ENCODE peak calls at places on chromosomes 12 and 14, in ten cellular contexts. One of them, this sample, is unnamed.

GRCh38 chr14:91714805-91715204 is 17.1 kb downstream of the CATSPERB start:
- DNase-seq in K562: no peak
- DNase-seq in naive thymus-derived CD4-positive, alpha-beta T cell: peak; percentile 28
- DNase-seq in CD8-positive, alpha-beta memory T cell: no peak
- DNase-seq in Panc1: no peak
- DNase-seq in Caco-2: peak; percentile 27
- DNase-seq in astrocyte of the spinal cord: no peak
- DNase-seq in AG09309: no peak
- DNase-seq in PC-9: no peak
- DNase-seq in gastrocnemius medialis: no peak
- DNase-seq in this sample: no peak

GRCh38 chr12:113700943-113701342 is 229.3 kb upstream of the LHX5 start:
- DNase-seq in Caco-2: no peak
- DNase-seq in K562: no peak
- DNase-seq in AG09309: peak; percentile 46
- DNase-seq in naive thymus-derived CD4-positive, alpha-beta T cell: no peak
- DNase-seq in gastrocnemius medialis: no peak
- DNase-seq in Panc1: peak; percentile 17
- DNase-seq in CD8-positive, alpha-beta memory T cell: no peak
- DNase-seq in astrocyte of the spinal cord: peak; percentile 28
- DNase-seq in PC-9: no peak
- DNase-seq in this sample: peak; percentile 49

GRCh38 chr14:61537567-61538463 is 157.5 kb upstream of the HIF1A start:
- DNase-seq in Panc1: no peak
- DNase-seq in CD8-positive, alpha-beta memory T cell: no peak
- DNase-seq in AG09309: peak; percentile 67
- DNase-seq in astrocyte of the spinal cord: peak; percentile 87
- DNase-seq in Caco-2: peak; percentile 90
- DNase-seq in K562: peak; percentile 10
- DNase-seq in naive thymus-derived CD4-positive, alpha-beta T cell: peak; percentile 29
- DNase-seq in gastrocnemius medialis: no peak
- DNase-seq in PC-9: peak; percentile 100
- DNase-seq in this sample: peak; percentile 86

GRCh38 chr12:103705927-103706326 is 118.9 kb downstream of the STAB2 start:
- DNase-seq in Caco-2: peak; percentile 5
- DNase-seq in gastrocnemius medialis: no peak
- DNase-seq in PC-9: no peak
- DNase-seq in Panc1: no peak
- DNase-seq in astrocyte of the spinal cord: no peak
- DNase-seq in CD8-positive, alpha-beta memory T cell: no peak
- DNase-seq in AG09309: no peak
- DNase-seq in naive thymus-derived CD4-positive, alpha-beta T cell: no peak
- DNase-seq in K562: no peak
- DNase-seq in this sample: no peak

GRCh38 chr14:104965561-104966231 is 12.5 kb downstream of the AHNAK2 start:
- DNase-seq in gastrocnemius medialis: peak; percentile 10
- DNase-seq in astrocyte of the spinal cord: no peak
- DNase-seq in naive thymus-derived CD4-positive, alpha-beta T cell: no peak
- DNase-seq in Caco-2: no peak
- DNase-seq in PC-9: no peak
- DNase-seq in AG09309: no peak
- DNase-seq in CD8-positive, alpha-beta memory T cell: no peak
- DNase-seq in K562: no peak
- DNase-seq in Panc1: no peak
- DNase-seq in this sample: no peak

GRCh38 chr12:56081393-56082347 is 1.7 kb downstream of the ERBB3 start:
- DNase-seq in Panc1: no peak
- DNase-seq in AG09309: no peak
- DNase-seq in gastrocnemius medialis: no peak
- DNase-seq in astrocyte of the spinal cord: no peak
- DNase-seq in PC-9: no peak
- DNase-seq in Caco-2: peak; percentile 79
- DNase-seq in K562: peak; percentile 2
- DNase-seq in naive thymus-derived CD4-positive, alpha-beta T cell: no peak
- DNase-seq in CD8-positive, alpha-beta memory T cell: no peak
- DNase-seq in this sample: no peak

GRCh38 chr14:73789996-73790581 is 61.5 kb upstream of the PTGR2 start:
- DNase-seq in K562: no peak
- DNase-seq in CD8-positive, alpha-beta memory T cell: no peak
- DNase-seq in Panc1: no peak
- DNase-seq in PC-9: no peak
- DNase-seq in naive thymus-derived CD4-positive, alpha-beta T cell: no peak
- DNase-seq in Caco-2: no peak
- DNase-seq in astrocyte of the spinal cord: peak; percentile 98
- DNase-seq in AG09309: peak; percentile 78
- DNase-seq in gastrocnemius medialis: peak; percentile 55
- DNase-seq in this sample: peak; percentile 98

GRCh38 chr12:2804390-2805145 is 7.9 kb upstream of the ITFG2 start:
- DNase-seq in Panc1: no peak
- DNase-seq in K562: no peak
- DNase-seq in naive thymus-derived CD4-positive, alpha-beta T cell: no peak
- DNase-seq in Caco-2: no peak
- DNase-seq in AG09309: peak; percentile 38
- DNase-seq in PC-9: no peak
- DNase-seq in astrocyte of the spinal cord: peak; percentile 74
- DNase-seq in CD8-positive, alpha-beta memory T cell: no peak
- DNase-seq in gastrocnemius medialis: peak; percentile 32
- DNase-seq in this sample: peak; percentile 68

GRCh38 chr14:77026166-77026929 is 2.2 kb downstream of the IRF2BPL start:
- DNase-seq in PC-9: peak; percentile 56
- DNase-seq in K562: no peak
- DNase-seq in Caco-2: no peak
- DNase-seq in astrocyte of the spinal cord: peak; percentile 57
- DNase-seq in naive thymus-derived CD4-positive, alpha-beta T cell: peak; percentile 30
- DNase-seq in Panc1: no peak
- DNase-seq in gastrocnemius medialis: peak; percentile 54
- DNase-seq in CD8-positive, alpha-beta memory T cell: no peak
- DNase-seq in AG09309: no peak
- DNase-seq in this sample: no peak

GRCh38 chr12:90959538-90960139 is 4.7 kb upstream of the CCER1 start:
- DNase-seq in Panc1: no peak
- DNase-seq in AG09309: no peak
- DNase-seq in Caco-2: peak; percentile 43
- DNase-seq in gastrocnemius medialis: no peak
- DNase-seq in naive thymus-derived CD4-positive, alpha-beta T cell: no peak
- DNase-seq in CD8-positive, alpha-beta memory T cell: no peak
- DNase-seq in K562: peak; percentile 29
- DNase-seq in PC-9: no peak
- DNase-seq in astrocyte of the spinal cord: peak; percentile 58
- DNase-seq in this sample: peak; percentile 62

GRCh38 chr12:67681145-67681778 is 32.7 kb downstream of the DYRK2 start:
- DNase-seq in Caco-2: no peak
- DNase-seq in gastrocnemius medialis: peak; percentile 43
- DNase-seq in CD8-positive, alpha-beta memory T cell: no peak
- DNase-seq in Panc1: peak; percentile 8
- DNase-seq in astrocyte of the spinal cord: peak; percentile 95
- DNase-seq in naive thymus-derived CD4-positive, alpha-beta T cell: no peak
- DNase-seq in K562: no peak
- DNase-seq in PC-9: no peak
- DNase-seq in AG09309: peak; percentile 86
- DNase-seq in this sample: peak; percentile 97

GRCh38 chr12:45260481-45260824 is 44.6 kb downstream of the ANO6 start:
- DNase-seq in CD8-positive, alpha-beta memory T cell: no peak
- DNase-seq in astrocyte of the spinal cord: no peak
- DNase-seq in Panc1: no peak
- DNase-seq in PC-9: no peak
- DNase-seq in naive thymus-derived CD4-positive, alpha-beta T cell: no peak
- DNase-seq in AG09309: no peak
- DNase-seq in Caco-2: no peak
- DNase-seq in gastrocnemius medialis: no peak
- DNase-seq in K562: no peak
- DNase-seq in this sample: no peak

GRCh38 chr12:116204785-116205184 is 72.7 kb downstream of the MED13L start:
- DNase-seq in PC-9: no peak
- DNase-seq in CD8-positive, alpha-beta memory T cell: no peak
- DNase-seq in K562: no peak
- DNase-seq in astrocyte of the spinal cord: no peak
- DNase-seq in Panc1: no peak
- DNase-seq in naive thymus-derived CD4-positive, alpha-beta T cell: no peak
- DNase-seq in Caco-2: no peak
- DNase-seq in AG09309: no peak
- DNase-seq in gastrocnemius medialis: no peak
- DNase-seq in this sample: no peak

GRCh38 chr14:94769413-94770250 is at the start of gene GSC:
- DNase-seq in astrocyte of the spinal cord: peak; percentile 37
- DNase-seq in Panc1: no peak
- DNase-seq in K562: no peak
- DNase-seq in CD8-positive, alpha-beta memory T cell: no peak
- DNase-seq in AG09309: no peak
- DNase-seq in gastrocnemius medialis: peak; percentile 31
- DNase-seq in naive thymus-derived CD4-positive, alpha-beta T cell: peak; percentile 38
- DNase-seq in PC-9: no peak
- DNase-seq in Caco-2: peak; percentile 36
- DNase-seq in this sample: peak; percentile 38

GRCh38 chr12:91276529-91276928 is 93.9 kb upstream of the DCN start:
- DNase-seq in CD8-positive, alpha-beta memory T cell: no peak
- DNase-seq in Caco-2: no peak
- DNase-seq in naive thymus-derived CD4-positive, alpha-beta T cell: no peak
- DNase-seq in K562: no peak
- DNase-seq in gastrocnemius medialis: no peak
- DNase-seq in Panc1: no peak
- DNase-seq in PC-9: no peak
- DNase-seq in astrocyte of the spinal cord: no peak
- DNase-seq in AG09309: no peak
- DNase-seq in this sample: peak; percentile 12

GRCh38 chr14:22333408-22334274 is 255.4 kb downstream of the DAD1 start:
- DNase-seq in PC-9: peak; percentile 87
- DNase-seq in AG09309: no peak
- DNase-seq in CD8-positive, alpha-beta memory T cell: no peak
- DNase-seq in Caco-2: peak; percentile 27
- DNase-seq in Panc1: peak; percentile 76
- DNase-seq in naive thymus-derived CD4-positive, alpha-beta T cell: no peak
- DNase-seq in gastrocnemius medialis: peak; percentile 23
- DNase-seq in K562: peak; percentile 15
- DNase-seq in astrocyte of the spinal cord: peak; percentile 61
- DNase-seq in this sample: peak; percentile 89

GRCh38 chr12:132926417-132926833 is 29.7 kb downstream of the ZNF605 start:
- DNase-seq in gastrocnemius medialis: no peak
- DNase-seq in CD8-positive, alpha-beta memory T cell: no peak
- DNase-seq in PC-9: no peak
- DNase-seq in naive thymus-derived CD4-positive, alpha-beta T cell: no peak
- DNase-seq in Panc1: no peak
- DNase-seq in astrocyte of the spinal cord: peak; percentile 29
- DNase-seq in AG09309: no peak
- DNase-seq in Caco-2: no peak
- DNase-seq in K562: no peak
- DNase-seq in this sample: no peak

DNA sequence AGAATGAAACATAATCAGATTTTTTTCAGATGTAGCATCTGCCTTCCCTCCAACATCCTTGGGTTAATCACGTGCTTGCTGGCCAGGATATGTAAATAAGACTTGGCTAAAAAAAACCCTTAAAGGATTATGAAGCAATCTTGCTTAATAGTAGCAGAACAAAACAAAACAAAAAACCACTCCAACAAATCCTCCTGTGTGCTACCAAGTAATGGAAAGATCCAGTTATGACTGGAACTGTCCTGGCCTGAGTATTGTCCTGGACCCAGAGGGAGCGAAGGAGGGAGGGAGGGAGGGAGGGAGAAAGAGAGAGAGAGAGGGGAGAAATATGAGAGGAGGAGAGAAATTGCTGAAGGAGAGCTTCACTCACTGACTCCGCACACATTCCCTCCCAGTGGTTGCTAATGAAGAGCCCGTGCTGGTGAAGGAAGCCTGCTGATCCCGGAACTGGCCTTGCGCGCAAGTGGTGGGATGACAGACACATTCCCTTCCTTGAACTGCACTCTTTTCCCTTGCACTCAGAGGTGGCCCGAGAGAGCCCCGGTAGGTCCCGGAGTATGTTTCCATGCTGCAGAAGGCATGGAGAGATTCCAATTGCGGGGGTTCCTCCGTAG is 57.2 kb downstream of the HMGA2 start:
- DNase-seq in gastrocnemius medialis: peak; percentile 32
- DNase-seq in Panc1: no peak
- DNase-seq in naive thymus-derived CD4-positive, alpha-beta T cell: no peak
- DNase-seq in astrocyte of the spinal cord: peak; percentile 76
- DNase-seq in AG09309: peak; percentile 63
- DNase-seq in Caco-2: no peak
- DNase-seq in CD8-positive, alpha-beta memory T cell: no peak
- DNase-seq in K562: no peak
- DNase-seq in PC-9: no peak
- DNase-seq in this sample: peak; percentile 89
- H3K4me3 ChIP-seq in gastrocnemius medialis: peak overlapping the region; percentile 41
- H3K4me3 ChIP-seq in Panc1: peak overlapping the region; percentile 20
- H3K4me3 ChIP-seq in naive thymus-derived CD4-positive, alpha-beta T cell: no peak overlapping the region
- H3K4me3 ChIP-seq in astrocyte of the spinal cord: peak overlapping the region; percentile 27
- H3K4me3 ChIP-seq in AG09309: peak overlapping the region; percentile 21
- H3K4me3 ChIP-seq in Caco-2: no peak overlapping the region
- H3K4me3 ChIP-seq in CD8-positive, alpha-beta memory T cell: no peak overlapping the region
- H3K4me3 ChIP-seq in K562: no peak overlapping the region
- H3K4me3 ChIP-seq in PC-9: no peak overlapping the region
- H3K4me3 ChIP-seq in this sample: peak overlapping the region; percentile 31

DNA sequence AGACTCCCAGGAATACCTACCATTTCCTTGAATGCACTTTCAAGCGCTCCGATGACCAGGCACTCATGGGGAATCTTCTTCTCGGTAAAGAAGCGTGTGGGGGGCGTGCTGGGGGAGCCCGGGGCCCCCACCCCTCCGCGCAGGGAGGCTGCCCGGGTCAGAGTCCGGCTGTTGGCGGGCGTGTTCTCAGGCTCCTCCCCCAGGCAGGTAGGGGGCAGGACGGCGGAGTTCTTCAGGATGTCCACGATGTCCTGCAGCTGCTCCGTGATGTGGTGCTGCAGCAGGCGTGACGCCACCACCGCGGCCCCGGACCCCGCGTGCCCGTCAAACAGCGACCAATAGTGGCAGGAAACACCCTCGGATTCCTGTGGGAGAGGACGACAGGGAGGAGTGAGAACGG is 133.2 kb downstream of the PPM1H start:
- DNase-seq in K562: no peak
- DNase-seq in Caco-2: no peak
- DNase-seq in naive thymus-derived CD4-positive, alpha-beta T cell: no peak
- DNase-seq in CD8-positive, alpha-beta memory T cell: no peak
- DNase-seq in Panc1: no peak
- DNase-seq in PC-9: no peak
- DNase-seq in gastrocnemius medialis: no peak
- DNase-seq in astrocyte of the spinal cord: no peak
- DNase-seq in AG09309: no peak
- DNase-seq in this sample: no peak
- H3K4me3 ChIP-seq in K562: no peak overlapping the region
- H3K4me3 ChIP-seq in Caco-2: no peak overlapping the region
- H3K4me3 ChIP-seq in naive thymus-derived CD4-positive, alpha-beta T cell: no peak overlapping the region
- H3K4me3 ChIP-seq in CD8-positive, alpha-beta memory T cell: no peak overlapping the region
- H3K4me3 ChIP-seq in Panc1: no peak overlapping the region
- H3K4me3 ChIP-seq in PC-9: no peak overlapping the region
- H3K4me3 ChIP-seq in gastrocnemius medialis: no peak overlapping the region
- H3K4me3 ChIP-seq in astrocyte of the spinal cord: no peak overlapping the region
- H3K4me3 ChIP-seq in AG09309: no peak overlapping the region
- H3K4me3 ChIP-seq in this sample: no peak overlapping the region

GRCh38 chr14:52013984-52014600 is 24.7 kb downstream of the RTRAF start:
- DNase-seq in PC-9: no peak
- DNase-seq in AG09309: no peak
- DNase-seq in CD8-positive, alpha-beta memory T cell: no peak
- DNase-seq in naive thymus-derived CD4-positive, alpha-beta T cell: no peak
- DNase-seq in Caco-2: peak; percentile 47
- DNase-seq in gastrocnemius medialis: no peak
- DNase-seq in astrocyte of the spinal cord: no peak
- DNase-seq in K562: peak; percentile 11
- DNase-seq in Panc1: no peak
- DNase-seq in this sample: no peak
- H3K4me3 ChIP-seq in PC-9: no peak overlapping the region
- H3K4me3 ChIP-seq in AG09309: no peak overlapping the region
- H3K4me3 ChIP-seq in CD8-positive, alpha-beta memory T cell: no peak overlapping the region
- H3K4me3 ChIP-seq in naive thymus-derived CD4-positive, alpha-beta T cell: no peak overlapping the region
- H3K4me3 ChIP-seq in Caco-2: no peak overlapping the region
- H3K4me3 ChIP-seq in gastrocnemius medialis: no peak overlapping the region
- H3K4me3 ChIP-seq in astrocyte of the spinal cord: no peak overlapping the region
- H3K4me3 ChIP-seq in K562: no peak overlapping the region
- H3K4me3 ChIP-seq in Panc1: no peak overlapping the region
- H3K4me3 ChIP-seq in this sample: no peak overlapping the region

GRCh38 chr12:9065607-9065856 is 50.2 kb downstream of the A2M start:
- DNase-seq in Panc1: no peak
- DNase-seq in CD8-positive, alpha-beta memory T cell: no peak
- DNase-seq in AG09309: no peak
- DNase-seq in gastrocnemius medialis: no peak
- DNase-seq in naive thymus-derived CD4-positive, alpha-beta T cell: no peak
- DNase-seq in PC-9: no peak
- DNase-seq in Caco-2: no peak
- DNase-seq in astrocyte of the spinal cord: no peak
- DNase-seq in K562: no peak
- DNase-seq in this sample: no peak
- H3K4me3 ChIP-seq in Panc1: no peak overlapping the region
- H3K4me3 ChIP-seq in CD8-positive, alpha-beta memory T cell: no peak overlapping the region
- H3K4me3 ChIP-seq in AG09309: no peak overlapping the region
- H3K4me3 ChIP-seq in gastrocnemius medialis: peak overlapping the region; percentile 94
- H3K4me3 ChIP-seq in naive thymus-derived CD4-positive, alpha-beta T cell: no peak overlapping the region
- H3K4me3 ChIP-seq in PC-9: peak overlapping the region; percentile 59
- H3K4me3 ChIP-seq in Caco-2: no peak overlapping the region
- H3K4me3 ChIP-seq in astrocyte of the spinal cord: no peak overlapping the region
- H3K4me3 ChIP-seq in K562: no peak overlapping the region
- H3K4me3 ChIP-seq in this sample: peak overlapping the region; percentile 69